ENCODE peak calls at places on chromosome 9, in eight cellular contexts. K, V, Q, A, E, J, O and M are unnamed samples.

GRCh38 chr9:89814340-89815040 is 209.7 kb downstream of the GADD45G start:
- DNase-seq in K (no peak), V (peak), Q (no peak), A (no peak), E (peak), J (peak), O (no peak), M (no peak)

GRCh38 chr9:109098221-109098959 is 21.4 kb downstream of the TMEM245 start:
- DNase-seq in K (no peak), V (no peak), Q (peak), A (no peak), E (peak), J (peak), O (no peak), M (no peak)

GRCh38 chr9:128494108-128494742 is 10.3 kb upstream of the GLE1 start:
- DNase-seq in K (no peak), V (no peak), Q (no peak), A (no peak), E (no peak), J (no peak), O (no peak), M (no peak)

GRCh38 chr9:109349431-109349846 is 28.6 kb upstream of the EPB41L4B start:
- DNase-seq in K (no peak), V (no peak), Q (no peak), A (no peak), E (no peak), J (no peak), O (no peak), M (no peak)

GRCh38 chr9:98536542-98537173 is 172.1 kb downstream of the GABBR2 start:
- DNase-seq in K (no peak), V (peak), Q (peak), A (peak), E (no peak), J (no peak), O (no peak), M (no peak)

GRCh38 chr9:13513262-13513661 is 233.8 kb upstream of the MPDZ start:
- DNase-seq in K (no peak), V (no peak), Q (no peak), A (no peak), E (no peak), J (no peak), O (no peak), M (no peak)

GRCh38 chr9:72089461-72090130 is 29.2 kb upstream of the C9orf57 start:
- DNase-seq in K (no peak), V (no peak), Q (no peak), A (no peak), E (no peak), J (no peak), O (no peak), M (no peak)

GRCh38 chr9:76023715-76024195 is 133.3 kb downstream of the PCSK5 start:
- DNase-seq in K (no peak), V (no peak), Q (no peak), A (no peak), E (no peak), J (no peak), O (no peak), M (peak)

GRCh38 chr9:113309204-113309813 is 6.1 kb upstream of the RNF183 start:
- DNase-seq in K (peak), V (peak), Q (peak), A (peak), E (no peak), J (no peak), O (no peak), M (peak)